ENCODE peak calls at places on chromosome X, in ten cellular contexts. R is cardiac muscle cell, W is A673, C is spleen, H is uterus, U is tibial nerve, D is heart right ventricle, M is left ventricle myocardium inferior, K is bronchial epithelial cell, Y is transverse colon. N is an unnamed sample. For H3K27me3, the result is how much of the 10 kb centered on the place peaks cover.

GRCh38 chrX:68183612-68184214 is 249.6 kb downstream of the OPHN1 start:
- DNase-seq in M (no peak), C (no peak), D (no peak), U (no peak), Y (no peak), H (no peak), K (peak), R (peak), W (peak), N (no peak)

GRCh38 chrX:24167719-24168472 is 18.4 kb downstream of the ZFX start:
- DNase-seq in W (peak), D (no peak), M (no peak), C (no peak), H (no peak), K (no peak), R (no peak), Y (no peak), U (no peak), N (no peak)

GRCh38 chrX:51459125-51459524 is 37.3 kb downstream of the NUDT11 start:
- DNase-seq in U (no peak), K (peak), H (no peak), D (no peak), R (peak), W (peak), C (no peak), M (no peak), Y (no peak), N (no peak)

GRCh38 chrX:84339507-84340364 is 151.7 kb upstream of the RPS6KA6 start:
- DNase-seq in U (no peak), M (no peak), H (no peak), W (peak), K (peak), Y (no peak), D (no peak), R (peak), C (no peak), N (no peak)

GRCh38 chrX:14694631-14695030 is 165.3 kb downstream of the GLRA2 start:
- DNase-seq in M (no peak), H (no peak), U (no peak), W (no peak), C (no peak), D (no peak), R (no peak), K (peak), Y (no peak), N (no peak)

GRCh38 chrX:42392846-42393245 is 385.1 kb downstream of the PPP1R2C start:
- DNase-seq in U (no peak), C (no peak), K (no peak), Y (no peak), D (no peak), M (no peak), R (no peak), W (no peak), H (no peak), N (no peak)

GRCh38 chrX:17247144-17247543 is 127.9 kb upstream of the NHS start:
- DNase-seq in Y (no peak), C (no peak), R (no peak), K (no peak), W (no peak), H (no peak), D (no peak), M (no peak), U (no peak), N (no peak)

GRCh38 chrX:72128881-72129280 is 2.8 kb downstream of the RTL5 start:
- DNase-seq in M (no peak), H (no peak), D (no peak), W (peak), U (no peak), C (no peak), R (peak), Y (no peak), K (no peak), N (no peak)

GRCh38 chrX:20595928-20596550 is 329.3 kb upstream of the RPS6KA3 start:
- DNase-seq in U (no peak), M (no peak), K (peak), H (no peak), R (peak), W (no peak), Y (no peak), C (no peak), D (no peak), N (no peak)

GRCh38 chrX:110210417-110211139 is 107.3 kb downstream of the AMMECR1 start:
- DNase-seq in R (peak), M (no peak), Y (no peak), W (no peak), H (no peak), K (peak), U (no peak), C (no peak), D (no peak), N (no peak)

GRCh38 chrX:150409486-150409885 is 46.4 kb downstream of the MAMLD1 start:
- DNase-seq in K (no peak), Y (no peak), D (no peak), R (no peak), C (no peak), U (no peak), W (no peak), H (no peak), M (no peak), N (no peak)

GRCh38 chrX:100829730-100830129 is 9.5 kb downstream of the CSTF2 start:
- DNase-seq in U (no peak), M (no peak), H (no peak), Y (no peak), C (no peak), W (peak), D (no peak), R (peak), K (peak), N (no peak)

GRCh38 chrX:41086627-41086932 is 1.3 kb downstream of the USP9X start:
- DNase-seq in D (no peak), U (no peak), C (no peak), Y (no peak), H (no peak), W (no peak), M (no peak), R (no peak), K (no peak), N (no peak)

GRCh38 chrX:905828-906566 is 275.4 kb downstream of the SHOX start:
- DNase-seq in K (no peak), M (no peak), C (peak), U (no peak), H (no peak), W (no peak), D (no peak), R (no peak), Y (no peak), N (no peak)

GRCh38 chrX:41889317-41890025 is 33.9 kb downstream of the CASK start:
- DNase-seq in Y (no peak), D (no peak), W (no peak), M (no peak), H (no peak), R (peak), U (no peak), K (peak), C (no peak), N (no peak)

GRCh38 chrX:106952988-106953387 is 32.8 kb downstream of the CLDN2 start:
- DNase-seq in U (no peak), C (no peak), M (no peak), D (no peak), R (peak), H (no peak), K (peak), Y (no peak), W (peak), N (no peak)

GRCh38 chrX:4944767-4945166 is 1231.3 kb upstream of the PRKX start:
- DNase-seq in C (no peak), H (no peak), Y (no peak), K (no peak), W (peak), R (no peak), U (no peak), M (no peak), D (no peak), N (no peak)

GRCh38 chrX:98362630-98363029 is 1478.9 kb downstream of the RPA4 start:
- DNase-seq in W (no peak), M (no peak), R (no peak), Y (no peak), D (no peak), U (no peak), C (no peak), K (no peak), H (no peak), N (no peak)

GRCh38 chrX:54237014-54237413 is 54.0 kb upstream of the FAM120C start:
- DNase-seq in D (no peak), Y (no peak), K (no peak), M (no peak), C (no peak), W (no peak), H (no peak), R (no peak), U (no peak), N (no peak)

GRCh38 chrX:1393871-1394615 is 2.1 kb upstream of the SLC25A6 start:
- DNase-seq in R (no peak), K (no peak), D (peak), H (no peak), U (no peak), Y (no peak), C (peak), M (no peak), W (no peak), N (no peak)

GRCh38 chrX:101485212-101486064 is at the start of gene ARMCX4:
- DNase-seq in Y (peak), U (no peak), M (peak), C (no peak), K (peak), D (peak), W (peak), H (peak), R (peak), N (peak)

GRCh38 chrX:47518105-47518504 is 35.1 kb upstream of the ZNF41 start:
- DNase-seq in H (no peak), R (no peak), W (no peak), Y (no peak), C (no peak), U (no peak), D (no peak), K (no peak), M (no peak), N (no peak)

GRCh38 chrX:55713635-55714034 is 3.9 kb upstream of the RRAGB start:
- DNase-seq in D (no peak), Y (no peak), H (no peak), U (no peak), R (no peak), W (no peak), K (no peak), M (no peak), C (no peak), N (no peak)

GRCh38 chrX:55715847-55716246 is 1.7 kb upstream of the RRAGB start:
- DNase-seq in C (peak), M (no peak), Y (no peak), R (no peak), W (no peak), H (no peak), U (no peak), D (no peak), K (no peak), N (no peak)

GRCh38 chrX:55714111-55714510 is 3.4 kb upstream of the RRAGB start:
- DNase-seq in Y (no peak), D (no peak), U (no peak), R (no peak), K (no peak), M (no peak), W (no peak), H (no peak), C (no peak), N (no peak)

GRCh38 chrX:55716937-55717336 is 612 bp upstream of the RRAGB start:
- DNase-seq in R (no peak), M (no peak), D (no peak), Y (no peak), H (no peak), K (no peak), W (no peak), U (no peak), C (no peak), N (no peak)

GRCh38 chrX:55717521-55718497 is at the start of gene RRAGB:
- DNase-seq in R (peak), H (peak), K (peak), W (peak), U (peak), Y (peak), M (peak), C (peak), D (peak), N (peak)
- TF ChIP-seq CTCF in R (peak), H (peak), K (peak), W (peak), U (peak), Y (peak), M (peak), C (peak), D (peak), N (no peak)

GRCh38 chrX:115337735-115338134 is 48.2 kb downstream of the LUZP4 start:
- DNase-seq in U (no peak), K (no peak), R (peak), H (peak), D (no peak), W (peak), M (no peak), C (no peak), Y (no peak), N (no peak)
- H3K27me3 ChIP-seq in U (under half), K (under half), R (under half), H (under half), D (under half), W (under half), M (under half), C (under half), Y (under half), N (under half)

GRCh38 chrX:96126182-96126581 is 558.5 kb upstream of the DIAPH2 start:
- DNase-seq in D (no peak), W (peak), Y (no peak), R (no peak), C (no peak), M (no peak), K (no peak), H (no peak), U (no peak), N (no peak)
- TF ChIP-seq CTCF in D (no peak), W (peak), Y (no peak), R (peak), C (no peak), M (no peak), K (no peak), H (no peak), U (no peak), N (no peak)

DNA sequence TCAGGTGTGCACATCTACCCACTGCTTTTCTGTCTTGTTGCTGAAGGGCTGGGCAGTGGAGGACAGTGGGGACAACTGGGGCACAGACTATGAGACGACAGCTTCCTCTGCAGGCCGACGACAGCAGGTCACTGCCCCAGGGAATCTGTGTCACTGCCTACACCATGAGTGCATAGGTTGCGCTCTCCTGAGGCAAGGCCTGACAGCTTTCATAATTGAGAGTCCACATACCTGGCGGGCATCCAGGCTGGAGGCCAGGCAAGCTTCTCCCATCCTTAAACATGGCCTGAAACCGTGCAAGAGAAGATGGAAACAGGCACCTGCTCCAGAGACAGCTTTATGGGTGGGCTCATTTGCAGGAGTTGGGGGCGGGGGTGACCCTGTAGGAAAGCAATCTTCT is 3.0 kb downstream of the ANOS1 start:
- DNase-seq in C (no peak), W (no peak), R (no peak), M (no peak), U (no peak), K (no peak), Y (no peak), D (no peak), H (no peak), N (no peak)
- H3K27me3 ChIP-seq in C (under half), W (under half), R (under half), M (under half), U (under half), K (under half), Y (under half), D (under half), H (under half), N (under half)

GRCh38 chrX:28586891-28587635 is at the start of gene IL1RAPL1:
- DNase-seq in M (no peak), Y (no peak), W (peak), U (no peak), C (no peak), K (peak), R (peak), D (no peak), H (no peak), N (no peak)
- TF ChIP-seq CTCF in M (peak), Y (no peak), W (peak), U (no peak), C (no peak), K (peak), R (peak), D (peak), H (no peak), N (no peak)

N was measured in pancreas.